ENCODE peak calls at places on chromosome 1, in ten cellular contexts. T is stomach; H is stimulated activated naive CD4-positive, alpha-beta T cell treated with Interleukin-2 at 50 U/mL for 16 hours; U is transverse colon; Z is activated naive CD8-positive, alpha-beta T cell treated with anti-CD3 and anti-CD28 coated beads for 36 hours; C is SJSA1; M is left cardiac atrium; I is D341Med; L is NCI-H1694; V is HT-29. O is an unnamed sample.

GRCh38 chr1:145997156-145998023 is 1.0 kb upstream of the TXNIP start:
- DNase-seq in T (peak; percentile 53), H (peak; percentile 56), U (peak; percentile 74), Z (peak; percentile 56), C (no peak), M (peak; percentile 58), I (no peak), L (peak; percentile 24), V (no peak), O (no peak)

GRCh38 chr1:234765672-234766071 is 155.7 kb upstream of the IRF2BP2 start:
- DNase-seq in T (no peak), H (no peak), U (no peak), Z (no peak), C (no peak), M (no peak), I (no peak), L (no peak), V (no peak), O (no peak)

GRCh38 chr1:50308883-50309282 is 114.4 kb downstream of the DMRTA2 start:
- DNase-seq in T (no peak), H (no peak), U (no peak), Z (peak; percentile 2), C (no peak), M (no peak), I (no peak), L (no peak), V (peak; percentile 43), O (no peak)

GRCh38 chr1:22469219-22469618 is 17.6 kb downstream of the ZBTB40 start:
- DNase-seq in T (no peak), H (no peak), U (no peak), Z (no peak), C (no peak), M (no peak), I (no peak), L (no peak), V (no peak), O (no peak)

GRCh38 chr1:229025576-229025975 is 245.3 kb upstream of the RAB4A start:
- DNase-seq in T (no peak), H (no peak), U (no peak), Z (no peak), C (no peak), M (no peak), I (no peak), L (no peak), V (no peak), O (no peak)

GRCh38 chr1:205301220-205301821 is 20.2 kb downstream of the NUAK2 start:
- DNase-seq in T (peak; percentile 87), H (no peak), U (peak; percentile 51), Z (no peak), C (peak; percentile 97), M (peak; percentile 51), I (no peak), L (no peak), V (peak; percentile 27), O (no peak)

GRCh38 chr1:53460211-53460634 is 1.0 kb downstream of the DMRTB1 start:
- DNase-seq in T (no peak), H (no peak), U (no peak), Z (no peak), C (no peak), M (no peak), I (no peak), L (no peak), V (no peak), O (no peak)

GRCh38 chr1:2141025-2141424 is 53.5 kb downstream of the FAAP20 start:
- DNase-seq in T (no peak), H (no peak), U (no peak), Z (no peak), C (no peak), M (no peak), I (no peak), L (no peak), V (no peak), O (no peak)

GRCh38 chr1:164765557-164765956 is 206.6 kb downstream of the PBX1 start:
- DNase-seq in T (no peak), H (no peak), U (no peak), Z (no peak), C (peak; percentile 55), M (no peak), I (no peak), L (no peak), V (no peak), O (no peak)

GRCh38 chr1:7686301-7686850 is 84.7 kb upstream of the VAMP3 start:
- DNase-seq in T (no peak), H (no peak), U (no peak), Z (no peak), C (no peak), M (no peak), I (no peak), L (no peak), V (no peak), O (no peak)

GRCh38 chr1:80966266-80966665 is 834.5 kb upstream of the ADGRL2 start:
- DNase-seq in T (no peak), H (no peak), U (no peak), Z (no peak), C (no peak), M (no peak), I (no peak), L (no peak), V (no peak), O (no peak)

GRCh38 chr1:32014199-32014936 is 700 bp downstream of the KHDRBS1 start:
- DNase-seq in T (peak; percentile 54), H (peak; percentile 34), U (peak; percentile 56), Z (peak; percentile 28), C (peak; percentile 66), M (peak; percentile 66), I (peak; percentile 67), L (no peak), V (peak; percentile 63), O (no peak)

GRCh38 chr1:195141294-195141693 is 1466.9 kb downstream of the KCNT2 start:
- DNase-seq in T (no peak), H (no peak), U (no peak), Z (no peak), C (no peak), M (no peak), I (no peak), L (no peak), V (no peak), O (no peak)

GRCh38 chr1:161082996-161083742 is 6.2 kb downstream of the NECTIN4 start:
- DNase-seq in T (peak; percentile 94), H (no peak), U (peak; percentile 88), Z (no peak), C (peak; percentile 76), M (peak; percentile 86), I (no peak), L (no peak), V (peak; percentile 96), O (no peak)

GRCh38 chr1:156905176-156905575 is 11.7 kb downstream of the PEAR1 start:
- DNase-seq in T (no peak), H (no peak), U (no peak), Z (no peak), C (no peak), M (no peak), I (no peak), L (no peak), V (no peak), O (no peak)

GRCh38 chr1:165080253-165080896 is 276.1 kb downstream of the LMX1A start:
- DNase-seq in T (no peak), H (no peak), U (no peak), Z (no peak), C (no peak), M (no peak), I (no peak), L (no peak), V (no peak), O (no peak)

GRCh38 chr1:1683104-1683905 is 9.3 kb downstream of the SLC35E2B start:
- DNase-seq in T (no peak), H (no peak), U (no peak), Z (no peak), C (no peak), M (no peak), I (no peak), L (no peak), V (no peak), O (no peak)

GRCh38 chr1:231091853-231092301 is 51.8 kb upstream of the FAM89A start:
- DNase-seq in T (peak; percentile 46), H (no peak), U (peak; percentile 48), Z (peak; percentile 16), C (peak; percentile 47), M (no peak), I (peak; percentile 77), L (peak; percentile 52), V (peak; percentile 72), O (no peak)

GRCh38 chr1:86948212-86948611 is 33.8 kb downstream of the HS2ST1 start:
- DNase-seq in T (no peak), H (no peak), U (no peak), Z (no peak), C (no peak), M (peak; percentile 39), I (no peak), L (no peak), V (no peak), O (no peak)

GRCh38 chr1:41678141-41678878 is 193.8 kb upstream of the EDN2 start:
- DNase-seq in T (no peak), H (no peak), U (no peak), Z (no peak), C (peak; percentile 48), M (no peak), I (no peak), L (peak; percentile 36), V (no peak), O (no peak)

GRCh38 chr1:112040891-112041740 is 51.6 kb upstream of the KCND3 start:
- DNase-seq in T (no peak), H (no peak), U (no peak), Z (no peak), C (no peak), M (peak; percentile 32), I (peak; percentile 84), L (no peak), V (no peak), O (no peak)

GRCh38 chr1:64231153-64231552 is 27.7 kb downstream of the UBE2U start:
- DNase-seq in T (no peak), H (no peak), U (no peak), Z (no peak), C (no peak), M (no peak), I (no peak), L (no peak), V (no peak), O (no peak)

GRCh38 chr1:19910650-19911049 is 12.8 kb downstream of the PLA2G2E start:
- DNase-seq in T (no peak), H (no peak), U (no peak), Z (no peak), C (no peak), M (no peak), I (no peak), L (no peak), V (no peak), O (no peak)

GRCh38 chr1:93015590-93015989 is 54.3 kb upstream of the DIPK1A start:
- DNase-seq in T (no peak), H (no peak), U (no peak), Z (no peak), C (no peak), M (no peak), I (no peak), L (no peak), V (no peak), O (no peak)

GRCh38 chr1:204605791-204606190 is 79.7 kb downstream of the LRRN2 start:
- DNase-seq in T (no peak), H (no peak), U (no peak), Z (no peak), C (no peak), M (no peak), I (no peak), L (no peak), V (no peak), O (no peak)

GRCh38 chr1:188782220-188782841 is 1695.3 kb downstream of the BRINP3 start:
- DNase-seq in T (no peak), H (no peak), U (no peak), Z (no peak), C (no peak), M (no peak), I (peak; percentile 77), L (no peak), V (peak; percentile 67), O (peak; percentile 16)